ENCODE peak calls at places on chromosome 1, in seven cellular contexts. I is cardiac muscle cell; E is aorta; D is CD8-positive, alpha-beta memory T cell; T is neural progenitor cell; P is small intestine; B is NT2/D1. X is an unnamed sample. For H3K9me3, the result is how much of the 10 kb centered on the place peaks cover.

GRCh38 chr1:79617777-79618176 is 611.2 kb upstream of the ADGRL4 start:
- DNase-seq in T (no peak), D (no peak), E (no peak), I (no peak), P (no peak), B (no peak), X (no peak)

GRCh38 chr1:55519937-55520683 is 304.9 kb upstream of the USP24 start:
- DNase-seq in P (no peak), E (no peak), B (no peak), I (no peak), D (no peak), T (no peak), X (no peak)

GRCh38 chr1:46521417-46521816 is 30.0 kb downstream of the KNCN start:
- DNase-seq in B (no peak), D (no peak), I (no peak), E (peak), P (no peak), T (no peak), X (no peak)

GRCh38 chr1:183070234-183070922 is 47.2 kb downstream of the LAMC1 start:
- DNase-seq in E (no peak), I (no peak), P (no peak), B (no peak), T (no peak), D (no peak), X (no peak)

GRCh38 chr1:93446837-93447451 is 974 bp upstream of the FNBP1L start:
- DNase-seq in P (peak), I (no peak), E (no peak), T (no peak), D (no peak), B (no peak), X (peak)

GRCh38 chr1:154198756-154199562 is 7.1 kb upstream of the TPM3 start:
- DNase-seq in D (peak), B (no peak), I (peak), T (peak), P (peak), E (no peak), X (peak)

GRCh38 chr1:80363689-80364475 is 1357.4 kb upstream of the ADGRL4 start:
- DNase-seq in P (no peak), D (no peak), B (no peak), I (no peak), E (no peak), T (no peak), X (no peak)

GRCh38 chr1:21901473-21901847 is 35.6 kb downstream of the HSPG2 start:
- DNase-seq in B (no peak), I (no peak), P (no peak), D (no peak), T (peak), E (peak), X (no peak)

GRCh38 chr1:232890340-232890953 is 60.0 kb upstream of the NTPCR start:
- DNase-seq in T (no peak), P (no peak), D (no peak), E (no peak), B (no peak), I (no peak), X (no peak)

GRCh38 chr1:30273456-30273855 is 449.9 kb downstream of the MATN1 start:
- DNase-seq in E (no peak), I (no peak), B (no peak), P (no peak), D (no peak), T (no peak), X (no peak)

GRCh38 chr1:156926175-156926574 is 5.7 kb downstream of the LRRC71 start:
- DNase-seq in D (no peak), I (peak), T (no peak), E (peak), P (peak), B (no peak), X (peak)

GRCh38 chr1:9721606-9722377 is 70.3 kb downstream of the PIK3CD start:
- DNase-seq in P (no peak), E (no peak), T (peak), I (peak), D (peak), B (no peak), X (peak)

GRCh38 chr1:98201640-98202039 is 280.8 kb upstream of the DPYD start:
- DNase-seq in D (no peak), T (no peak), B (no peak), I (no peak), P (no peak), E (no peak), X (no peak)

GRCh38 chr1:211324992-211325775 is 1.4 kb upstream of the TRAF5 start:
- DNase-seq in T (no peak), D (no peak), E (no peak), P (no peak), I (no peak), B (no peak), X (no peak)

GRCh38 chr1:156709743-156710489 is 4.5 kb upstream of the CRABP2 start:
- DNase-seq in E (peak), P (peak), T (peak), I (no peak), D (no peak), B (no peak), X (peak)

GRCh38 chr1:72648465-72648864 is 366.1 kb upstream of the NEGR1 start:
- DNase-seq in P (no peak), T (no peak), I (no peak), B (no peak), D (no peak), E (no peak), X (no peak)

GRCh38 chr1:244012232-244012631 is 38.9 kb upstream of the ZBTB18 start:
- DNase-seq in E (no peak), T (peak), I (no peak), P (no peak), B (no peak), D (no peak), X (no peak)

GRCh38 chr1:6260433-6260934 is 414 bp downstream of the GPR153 start:
- DNase-seq in T (peak), B (no peak), D (no peak), P (no peak), E (no peak), I (peak), X (no peak)

GRCh38 chr1:3896396-3897000 is 3.6 kb downstream of the C1orf174 start:
- DNase-seq in B (no peak), I (no peak), E (peak), P (no peak), T (no peak), D (no peak), X (no peak)

GRCh38 chr1:202275061-202275770 is 66.5 kb downstream of the UBE2T start:
- DNase-seq in D (no peak), E (no peak), P (no peak), T (no peak), I (no peak), B (no peak), X (no peak)

GRCh38 chr1:33397125-33397506 is 33.8 kb downstream of the PHC2 start:
- DNase-seq in I (no peak), T (no peak), P (no peak), D (no peak), E (no peak), B (no peak), X (no peak)

GRCh38 chr1:183287191-183287675 is 101.2 kb downstream of the LAMC2 start:
- DNase-seq in E (no peak), P (no peak), T (no peak), B (no peak), D (no peak), I (peak), X (no peak)

GRCh38 chr1:43395523-43395922 is 5.8 kb downstream of the SZT2 start:
- DNase-seq in P (no peak), I (no peak), T (no peak), D (no peak), E (no peak), B (no peak), X (no peak)

GRCh38 chr1:207993477-207994445 is 82.8 kb upstream of the CD34 start:
- DNase-seq in D (no peak), B (peak), T (peak), I (peak), E (no peak), P (peak), X (no peak)

GRCh38 chr1:15426492-15427279 is 11.6 kb upstream of the CTRC start:
- DNase-seq in T (no peak), D (no peak), E (no peak), I (no peak), P (peak), B (no peak), X (peak)

GRCh38 chr1:112011231-112011630 is 21.8 kb upstream of the KCND3 start:
- DNase-seq in I (no peak), T (no peak), B (no peak), D (no peak), E (no peak), P (no peak), X (peak)

GRCh38 chr1:62241357-62242131 is 46.9 kb downstream of the L1TD1 start:
- DNase-seq in E (no peak), B (no peak), D (no peak), T (no peak), I (no peak), P (peak), X (no peak)

GRCh38 chr1:117235863-117236465 is 25.2 kb upstream of the VTCN1 start:
- DNase-seq in I (peak), D (no peak), P (no peak), B (no peak), E (no peak), T (no peak), X (no peak)

GRCh38 chr1:24416666-24417391 is 1.2 kb downstream of the NIPAL3 start:
- DNase-seq in T (no peak), E (no peak), I (no peak), B (no peak), D (peak), P (peak), X (peak)

GRCh38 chr1:85091647-85092295 is 43.5 kb upstream of the MCOLN3 start:
- DNase-seq in T (no peak), I (no peak), P (no peak), D (no peak), E (no peak), B (no peak), X (no peak)

GRCh38 chr1:8903410-8903809 is 24.9 kb upstream of the ENO1 start:
- DNase-seq in D (no peak), P (no peak), T (no peak), B (no peak), E (no peak), I (no peak), X (no peak)

GRCh38 chr1:206540044-206540758 is 32.9 kb downstream of the RASSF5 start:
- DNase-seq in E (peak), T (no peak), P (peak), D (no peak), I (no peak), B (no peak), X (peak)

GRCh38 chr1:147545133-147545532 is 3.8 kb downstream of the BCL9 start:
- DNase-seq in P (peak), E (no peak), I (no peak), T (peak), D (peak), B (no peak), X (peak)

GRCh38 chr1:243349128-243349527 is 93.3 kb downstream of the SDCCAG8 start:
- DNase-seq in T (no peak), P (no peak), I (no peak), B (no peak), E (no peak), D (no peak), X (no peak)

GRCh38 chr1:19385236-19385635 is 73.1 kb downstream of the SLC66A1 start:
- DNase-seq in P (peak), T (no peak), B (no peak), E (no peak), I (no peak), D (no peak), X (no peak)

GRCh38 chr1:998051-998821 is 1.7 kb downstream of the HES4 start:
- DNase-seq in B (no peak), I (peak), D (no peak), T (peak), E (no peak), P (no peak), X (no peak)

GRCh38 chr1:16221499-16221898 is 9.0 kb upstream of the ARHGEF19 start:
- DNase-seq in B (no peak), T (no peak), E (no peak), P (no peak), I (no peak), D (no peak), X (no peak)

GRCh38 chr1:243482237-243483022 is 226.6 kb downstream of the SDCCAG8 start:
- DNase-seq in I (no peak), T (peak), E (no peak), B (no peak), P (no peak), D (no peak), X (no peak)

GRCh38 chr1:14778882-14779594 is 180.6 kb downstream of the KAZN start:
- DNase-seq in P (peak), T (peak), E (no peak), B (no peak), D (no peak), I (peak), X (peak)

GRCh38 chr1:72483958-72484357 is 201.6 kb upstream of the NEGR1 start:
- DNase-seq in B (no peak), T (no peak), I (no peak), D (no peak), P (no peak), E (no peak), X (no peak)

GRCh38 chr1:59229138-59229537 is 67.8 kb upstream of the FGGY start:
- DNase-seq in P (no peak), B (no peak), D (no peak), E (no peak), I (no peak), T (no peak), X (no peak)
- H3K9me3 ChIP-seq in P (under half), B (under half), D (under half), E (under half), I (under half), T (under half), X (under half)

DNA sequence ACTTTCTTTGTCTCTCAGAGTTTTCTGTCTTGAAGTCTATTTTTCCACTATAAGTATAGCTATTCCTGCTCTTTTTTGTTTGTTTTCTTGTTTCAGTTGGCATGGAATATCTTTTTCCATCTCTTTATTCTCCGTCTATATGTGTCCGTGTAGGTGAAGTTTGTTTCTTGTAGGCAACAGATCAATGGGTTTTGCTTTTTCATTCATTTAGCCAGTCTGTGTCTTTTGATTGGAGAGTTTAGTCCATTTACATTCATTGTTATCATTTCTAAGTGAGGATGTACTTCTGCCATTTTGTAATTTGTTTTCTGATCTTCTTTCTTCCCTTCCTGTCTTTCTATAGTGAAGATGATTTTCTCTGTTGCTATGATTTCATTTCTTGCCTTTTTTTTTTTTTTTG is 132.5 kb upstream of the GPR52 start:
- DNase-seq in I (no peak), T (no peak), D (no peak), P (no peak), B (no peak), E (no peak), X (no peak)
- H3K9me3 ChIP-seq in I (under half), T (under half), D (under half), P (under half), B (under half), E (under half), X (under half)

DNA sequence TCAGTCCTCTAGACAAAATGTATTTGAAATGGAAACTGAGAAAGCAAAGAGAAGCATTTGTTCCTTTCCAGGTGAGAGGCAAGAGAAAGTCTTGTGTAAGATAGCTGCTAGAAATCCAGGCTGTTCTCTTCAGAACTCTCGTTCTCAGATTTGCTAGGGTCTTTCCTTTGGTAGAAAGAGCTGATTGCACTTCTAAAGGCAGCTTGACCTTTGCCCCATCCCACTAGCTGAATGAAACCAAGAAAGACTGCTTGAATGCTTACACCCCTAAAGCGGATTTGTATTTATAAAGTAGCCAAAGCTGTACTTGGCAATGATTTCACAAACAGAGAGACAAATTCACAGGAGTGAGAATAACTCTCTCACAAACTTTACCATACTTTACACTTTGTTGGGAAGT is 424.2 kb downstream of the TTLL7 start:
- DNase-seq in D (no peak), E (no peak), I (peak), B (no peak), T (peak), P (no peak), X (no peak)
- H3K9me3 ChIP-seq in D (under half), E (under half), I (under half), B (under half), T (under half), P (under half), X (under half)

DNA sequence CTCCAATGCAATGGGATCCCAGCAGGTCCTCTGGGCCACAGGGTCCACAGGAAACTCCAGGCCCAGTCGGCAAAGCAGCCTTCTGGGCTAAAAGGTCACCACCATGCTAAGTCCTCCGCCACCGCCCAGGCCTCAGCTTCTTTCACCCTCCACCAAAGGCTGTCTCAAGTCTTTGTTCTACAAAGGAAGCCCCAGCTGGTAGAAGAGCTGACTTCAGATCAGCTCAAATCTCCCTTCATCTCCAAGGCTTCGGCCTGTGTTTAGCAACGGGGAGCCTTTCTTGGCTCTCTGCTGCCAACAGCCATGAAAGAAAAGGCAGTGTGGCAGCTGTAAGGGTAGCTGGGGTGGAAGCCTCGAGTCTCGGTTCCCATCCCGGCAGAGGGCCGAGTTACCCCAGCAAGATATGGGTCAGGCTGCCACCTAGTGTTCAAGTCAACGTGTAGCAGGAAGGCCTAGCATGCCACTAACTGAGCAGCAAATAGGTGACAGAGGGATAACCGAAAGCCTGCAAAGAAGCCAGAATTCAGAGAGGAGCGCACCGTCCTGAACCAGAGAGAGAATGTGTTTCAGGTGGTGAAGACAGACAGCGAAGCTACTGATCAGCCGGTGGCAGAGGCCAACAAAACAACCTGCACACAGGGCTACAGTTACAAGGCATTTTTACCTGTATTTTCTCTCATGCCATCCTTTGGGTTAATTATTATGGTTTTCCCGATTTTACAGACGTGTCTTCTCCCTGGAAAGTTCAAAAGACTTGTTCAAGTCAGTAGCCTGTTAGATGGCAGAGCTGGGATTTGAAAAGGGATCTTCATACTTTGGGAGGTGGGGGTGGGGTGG is 26.8 kb upstream of the CRNN start:
- DNase-seq in E (peak), T (peak), D (peak), P (peak), I (no peak), B (peak), X (peak)
- H3K9me3 ChIP-seq in E (under half), T (under half), D (under half), P (under half), I (under half), B (under half), X (under half)

GRCh38 chr1:35278886-35279554 is 10.5 kb downstream of the ZMYM4 start:
- DNase-seq in E (no peak), B (no peak), D (no peak), P (no peak), I (no peak), T (no peak), X (no peak)
- H3K9me3 ChIP-seq in E (under half), B (under half), D (under half), P (under half), I (under half), T (under half), X (under half)

GRCh38 chr1:167687919-167688519 is 33.8 kb upstream of the MPZL1 start:
- DNase-seq in D (peak), T (peak), E (no peak), P (peak), I (peak), B (peak), X (peak)
- H3K9me3 ChIP-seq in D (under half), T (under half), E (under half), P (under half), I (under half), B (under half), X (under half)

GRCh38 chr1:49085079-49085478 is 308.4 kb upstream of the BEND5 start:
- DNase-seq in P (no peak), I (no peak), T (no peak), D (no peak), E (no peak), B (no peak), X (no peak)
- H3K9me3 ChIP-seq in P (under half), I (under half), T (under half), D (under half), E (under half), B (under half), X (under half)

DNA sequence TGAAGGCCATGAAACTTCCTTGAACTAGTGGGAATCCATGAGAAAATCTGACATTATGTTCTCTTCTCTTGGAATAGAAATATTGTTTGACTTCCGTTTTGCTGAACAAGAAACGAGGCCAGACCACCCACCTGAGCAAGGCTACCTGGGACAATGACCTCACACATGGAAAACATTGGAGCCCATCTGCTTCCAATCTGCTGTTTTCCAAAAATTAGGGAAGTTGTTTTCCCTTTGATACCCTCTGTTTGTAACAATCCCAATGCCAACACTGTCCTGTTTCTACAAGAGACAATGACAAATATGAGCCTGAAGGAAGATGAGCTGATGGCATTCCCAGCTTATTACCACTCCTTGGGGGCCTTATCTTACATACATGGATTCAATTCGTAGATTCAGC is 29.4 kb downstream of the OR2C3 start:
- DNase-seq in D (no peak), B (no peak), E (no peak), I (no peak), P (no peak), T (no peak), X (no peak)
- H3K9me3 ChIP-seq in D (under half), B (under half), E (under half), I (under half), P (under half), T (under half), X (under half)

X was measured in colonic mucosa.